ENCODE peak calls at places on chromosomes 7 and 10, in nine cellular contexts. F, O, C, Q, E, Z, Y, U and P are unnamed samples.

GRCh38 chr10:63522129-63522687 is 1.0 kb downstream of the REEP3 start:
- DNase-seq in Y (no peak), O (no peak), F (no peak), Z (peak; percentile 14), C (peak; percentile 46), E (no peak), Q (no peak), U (no peak), P (no peak)

GRCh38 chr7:14761506-14762296 is 140.8 kb downstream of the DGKB start:
- DNase-seq in Q (no peak), C (peak; percentile 32), O (peak; percentile 30), Z (peak; percentile 91), E (no peak), Y (peak; percentile 66), F (no peak), U (no peak), P (peak; percentile 19)

GRCh38 chr7:30522163-30522562 is 17.5 kb upstream of the GGCT start:
- DNase-seq in U (no peak), O (no peak), C (no peak), Y (no peak), Z (no peak), F (no peak), Q (no peak), E (no peak), P (no peak)

GRCh38 chr10:132122097-132122861 is 56.5 kb downstream of the JAKMIP3 start:
- DNase-seq in Q (no peak), F (no peak), E (no peak), Y (no peak), O (no peak), C (no peak), Z (no peak), U (no peak), P (no peak)

GRCh38 chr10:70673929-70674559 is 1.7 kb downstream of the ADAMTS14 start:
- DNase-seq in O (no peak), Z (no peak), U (no peak), C (peak; percentile 13), Y (no peak), E (no peak), F (no peak), Q (no peak), P (no peak)

GRCh38 chr7:75611557-75612178 is 119.5 kb downstream of the SPDYE5 start:
- DNase-seq in F (peak; percentile 90), Z (no peak), U (no peak), C (no peak), E (no peak), O (peak; percentile 98), Q (no peak), Y (no peak), P (no peak)

GRCh38 chr7:92244803-92245486 is 769 bp downstream of the KRIT1 start:
- DNase-seq in U (no peak), Y (no peak), Q (no peak), C (no peak), E (no peak), Z (no peak), O (peak; percentile 29), F (no peak), P (no peak)

GRCh38 chr7:149455175-149455950 is 5.5 kb downstream of the ZNF777 start:
- DNase-seq in C (no peak), Z (no peak), Y (no peak), U (no peak), F (peak; percentile 80), E (no peak), Q (no peak), O (no peak), P (no peak)

GRCh38 chr7:19915596-19915995 is 142.2 kb upstream of the TMEM196 start:
- DNase-seq in Q (no peak), U (no peak), C (no peak), Y (no peak), F (no peak), E (no peak), O (no peak), Z (no peak), P (no peak)

GRCh38 chr10:50600286-50600685 is 23.5 kb downstream of the SGMS1 start:
- DNase-seq in Z (no peak), O (no peak), C (peak; percentile 21), Q (no peak), Y (no peak), U (no peak), F (no peak), E (no peak), P (no peak)

GRCh38 chr7:40239755-40240303 is 105.0 kb downstream of the SUGCT start:
- DNase-seq in O (no peak), Q (no peak), Y (no peak), E (no peak), F (no peak), Z (no peak), C (no peak), U (no peak), P (no peak)

GRCh38 chr7:27235387-27236052 is 7.1 kb upstream of the EVX1 start:
- DNase-seq in E (no peak), F (peak; percentile 87), Z (no peak), U (no peak), Q (no peak), C (peak; percentile 46), O (no peak), Y (no peak), P (no peak)

GRCh38 chr7:70052691-70053090 is 454.4 kb downstream of the AUTS2 start:
- DNase-seq in Y (no peak), Z (no peak), Q (no peak), E (no peak), U (no peak), O (no peak), F (no peak), C (no peak), P (peak; percentile 61)

GRCh38 chr7:93046641-93047040 is 71.1 kb downstream of the SAMD9 start:
- DNase-seq in Z (no peak), U (no peak), C (no peak), Q (no peak), E (no peak), O (no peak), Y (no peak), F (no peak), P (no peak)

GRCh38 chr7:116812905-116813304 is 49.5 kb upstream of the CAPZA2 start:
- DNase-seq in Q (no peak), Z (no peak), U (no peak), E (no peak), C (no peak), Y (no peak), F (no peak), O (no peak), P (no peak)

GRCh38 chr10:75972494-75973276 is 541.3 kb downstream of the LRMDA start:
- DNase-seq in Y (peak; percentile 18), C (no peak), Q (no peak), O (no peak), U (no peak), E (no peak), Z (no peak), F (no peak), P (no peak)

GRCh38 chr10:98255146-98255877 is 12.7 kb downstream of the LOXL4 start:
- DNase-seq in O (no peak), F (no peak), U (no peak), Z (no peak), Q (no peak), E (no peak), C (no peak), Y (no peak), P (no peak)

GRCh38 chr10:96413151-96413787 is 54.5 kb upstream of the OPALIN start:
- DNase-seq in Z (no peak), U (no peak), E (no peak), Y (no peak), C (no peak), F (peak; percentile 74), Q (no peak), O (no peak), P (no peak)

GRCh38 chr7:69890081-69890369 is 291.8 kb downstream of the AUTS2 start:
- DNase-seq in U (no peak), E (no peak), Z (no peak), O (no peak), Y (no peak), F (no peak), C (no peak), Q (no peak), P (no peak)

GRCh38 chr10:96511044-96511945 is 2.4 kb downstream of the TLL2 start:
- DNase-seq in F (peak; percentile 78), U (no peak), E (no peak), O (peak; percentile 9), Y (no peak), C (peak; percentile 40), Q (no peak), Z (no peak), P (no peak)

GRCh38 chr10:42753126-42753506 is 29.5 kb upstream of the BMS1 start:
- DNase-seq in Z (no peak), C (no peak), F (peak; percentile 93), O (peak; percentile 26), Y (peak; percentile 16), E (peak; percentile 53), Q (peak; percentile 54), U (peak; percentile 61), P (peak; percentile 13)

GRCh38 chr10:97048649-97049427 is 136.9 kb downstream of the SLIT1 start:
- DNase-seq in Y (no peak), Q (no peak), C (no peak), Z (peak; percentile 49), F (no peak), U (no peak), E (no peak), O (no peak), P (no peak)

GRCh38 chr7:116258734-116259133 is 48.4 kb downstream of the TES start:
- DNase-seq in Z (no peak), U (no peak), E (no peak), Q (no peak), Y (no peak), O (peak; percentile 65), C (peak; percentile 1), F (no peak), P (peak; percentile 68)

GRCh38 chr10:131920151-131920550 is 19.3 kb downstream of the PPP2R2D start:
- DNase-seq in Y (no peak), U (no peak), Z (no peak), C (no peak), F (no peak), Q (no peak), O (no peak), E (no peak), P (no peak)

GRCh38 chr7:127967276-127967675 is 64.0 kb downstream of the LRRC4 start:
- DNase-seq in Y (no peak), C (no peak), Q (no peak), E (no peak), F (no peak), U (no peak), O (no peak), Z (no peak), P (no peak)

GRCh38 chr10:12835709-12836108 is 165.8 kb downstream of the CCDC3 start:
- DNase-seq in Q (no peak), F (peak; percentile 48), C (no peak), E (no peak), Z (no peak), U (no peak), Y (no peak), O (no peak), P (peak; percentile 65)

GRCh38 chr7:779480-779879 is 52.4 kb upstream of the PRKAR1B start:
- DNase-seq in E (no peak), Q (no peak), O (no peak), Z (no peak), C (no peak), F (no peak), Y (no peak), U (no peak), P (no peak)

GRCh38 chr7:132656846-132657776 is 80.8 kb upstream of the PLXNA4 start:
- DNase-seq in C (no peak), U (no peak), E (no peak), Y (no peak), Z (no peak), O (no peak), F (no peak), Q (no peak), P (no peak)

GRCh38 chr10:112778579-112778978 is 171.5 kb upstream of the TCF7L2 start:
- DNase-seq in F (no peak), Q (no peak), Z (no peak), C (no peak), O (no peak), Y (no peak), E (no peak), U (no peak), P (no peak)

GRCh38 chr10:13859979-13860619 is 273.3 kb downstream of the PRPF18 start:
- DNase-seq in Y (no peak), F (no peak), C (no peak), O (no peak), Z (no peak), Q (no peak), U (no peak), E (no peak), P (no peak)

GRCh38 chr7:32507416-32507815 is 12.1 kb downstream of the AVL9 start:
- DNase-seq in C (no peak), Z (no peak), E (no peak), Q (no peak), Y (no peak), F (no peak), O (no peak), U (no peak), P (no peak)